ENCODE peak calls at places on chromosome 13, in six cellular contexts. One of them, this sample, is unnamed.

GRCh38 chr13:45315520-45316167 is 25.3 kb downstream of the TPT1 start:
- DNase-seq in activated CD8-positive, alpha-beta memory T cell treated with anti-CD3 and anti-CD28 coated beads for 1 hour: no peak
- DNase-seq in right lobe of liver: no peak
- DNase-seq in NCI-H345: no peak
- DNase-seq in stimulated activated CD8-positive, alpha-beta memory T cell treated with anti-CD3 and anti-CD28 coated beads, Interleukin-4, amount 100 ng/mL, for 1 hour: no peak
- DNase-seq in GM23248: no peak
- DNase-seq in this sample: no peak

GRCh38 chr13:114065141-114065925 is 67.1 kb downstream of the RASA3 start:
- DNase-seq in activated CD8-positive, alpha-beta memory T cell treated with anti-CD3 and anti-CD28 coated beads for 1 hour: peak
- DNase-seq in right lobe of liver: peak
- DNase-seq in NCI-H345: no peak
- DNase-seq in stimulated activated CD8-positive, alpha-beta memory T cell treated with anti-CD3 and anti-CD28 coated beads, Interleukin-4, amount 100 ng/mL, for 1 hour: peak
- DNase-seq in GM23248: peak
- DNase-seq in this sample: peak

GRCh38 chr13:43143591-43143990 is 120.2 kb downstream of the DNAJC15 start:
- DNase-seq in activated CD8-positive, alpha-beta memory T cell treated with anti-CD3 and anti-CD28 coated beads for 1 hour: no peak
- DNase-seq in right lobe of liver: no peak
- DNase-seq in NCI-H345: no peak
- DNase-seq in stimulated activated CD8-positive, alpha-beta memory T cell treated with anti-CD3 and anti-CD28 coated beads, Interleukin-4, amount 100 ng/mL, for 1 hour: no peak
- DNase-seq in GM23248: no peak
- DNase-seq in this sample: no peak

GRCh38 chr13:69243366-69243765 is 864.3 kb upstream of the ATXN8OS start:
- DNase-seq in activated CD8-positive, alpha-beta memory T cell treated with anti-CD3 and anti-CD28 coated beads for 1 hour: no peak
- DNase-seq in right lobe of liver: no peak
- DNase-seq in NCI-H345: peak
- DNase-seq in stimulated activated CD8-positive, alpha-beta memory T cell treated with anti-CD3 and anti-CD28 coated beads, Interleukin-4, amount 100 ng/mL, for 1 hour: no peak
- DNase-seq in GM23248: no peak
- DNase-seq in this sample: no peak

GRCh38 chr13:99366075-99366987 is 59.1 kb upstream of the GPR183 start:
- DNase-seq in activated CD8-positive, alpha-beta memory T cell treated with anti-CD3 and anti-CD28 coated beads for 1 hour: no peak
- DNase-seq in right lobe of liver: no peak
- DNase-seq in NCI-H345: no peak
- DNase-seq in stimulated activated CD8-positive, alpha-beta memory T cell treated with anti-CD3 and anti-CD28 coated beads, Interleukin-4, amount 100 ng/mL, for 1 hour: no peak
- DNase-seq in GM23248: no peak
- DNase-seq in this sample: no peak

GRCh38 chr13:47114030-47114429 is 217.2 kb upstream of the HTR2A start:
- DNase-seq in activated CD8-positive, alpha-beta memory T cell treated with anti-CD3 and anti-CD28 coated beads for 1 hour: no peak
- DNase-seq in right lobe of liver: no peak
- DNase-seq in NCI-H345: no peak
- DNase-seq in stimulated activated CD8-positive, alpha-beta memory T cell treated with anti-CD3 and anti-CD28 coated beads, Interleukin-4, amount 100 ng/mL, for 1 hour: no peak
- DNase-seq in GM23248: peak
- DNase-seq in this sample: no peak

GRCh38 chr13:100636441-100636840 is 38.2 kb downstream of the TMTC4 start:
- DNase-seq in activated CD8-positive, alpha-beta memory T cell treated with anti-CD3 and anti-CD28 coated beads for 1 hour: no peak
- DNase-seq in right lobe of liver: no peak
- DNase-seq in NCI-H345: no peak
- DNase-seq in stimulated activated CD8-positive, alpha-beta memory T cell treated with anti-CD3 and anti-CD28 coated beads, Interleukin-4, amount 100 ng/mL, for 1 hour: no peak
- DNase-seq in GM23248: no peak
- DNase-seq in this sample: no peak

GRCh38 chr13:50127017-50127725 is 111.9 kb downstream of the KCNRG start:
- DNase-seq in activated CD8-positive, alpha-beta memory T cell treated with anti-CD3 and anti-CD28 coated beads for 1 hour: no peak
- DNase-seq in right lobe of liver: peak
- DNase-seq in NCI-H345: no peak
- DNase-seq in stimulated activated CD8-positive, alpha-beta memory T cell treated with anti-CD3 and anti-CD28 coated beads, Interleukin-4, amount 100 ng/mL, for 1 hour: no peak
- DNase-seq in GM23248: peak
- DNase-seq in this sample: no peak

GRCh38 chr13:37747071-37747612 is 122.4 kb downstream of the TRPC4 start:
- DNase-seq in activated CD8-positive, alpha-beta memory T cell treated with anti-CD3 and anti-CD28 coated beads for 1 hour: no peak
- DNase-seq in right lobe of liver: no peak
- DNase-seq in NCI-H345: no peak
- DNase-seq in stimulated activated CD8-positive, alpha-beta memory T cell treated with anti-CD3 and anti-CD28 coated beads, Interleukin-4, amount 100 ng/mL, for 1 hour: no peak
- DNase-seq in GM23248: peak
- DNase-seq in this sample: no peak

This sample was measured in caudate nucleus.